ENCODE peak calls at places on chromosomes 2 and 18, in nine cellular contexts. One of them, this sample, is unnamed.

GRCh38 chr2:216691210-216691741 is 4.1 kb downstream of the IGFBP5 start:
- DNase-seq in amniotic epithelial cell: peak; percentile 79
- DNase-seq in AG04449: no peak
- DNase-seq in naive B cell: no peak
- DNase-seq in stimulated activated CD8-positive, alpha-beta memory T cell treated with anti-CD3 and anti-CD28 coated beads, Interleukin-7, amount 100 ng/mL, for 1 hour: no peak
- DNase-seq in NCI-H1092 treated with DMSO at 0.1 percent for 48 hours: peak; percentile 85
- DNase-seq in progenitor cell of endocrine pancreas: no peak
- DNase-seq in mesenteric fat pad: no peak
- DNase-seq in AG08395: peak; percentile 78
- DNase-seq in this sample: no peak

GRCh38 chr2:206915136-206915535 is 24.2 kb upstream of the CPO start:
- DNase-seq in amniotic epithelial cell: peak; percentile 97
- DNase-seq in mesenteric fat pad: no peak
- DNase-seq in AG08395: peak; percentile 76
- DNase-seq in stimulated activated CD8-positive, alpha-beta memory T cell treated with anti-CD3 and anti-CD28 coated beads, Interleukin-7, amount 100 ng/mL, for 1 hour: no peak
- DNase-seq in progenitor cell of endocrine pancreas: no peak
- DNase-seq in AG04449: peak; percentile 86
- DNase-seq in naive B cell: no peak
- DNase-seq in NCI-H1092 treated with DMSO at 0.1 percent for 48 hours: no peak
- DNase-seq in this sample: no peak

GRCh38 chr2:233430651-233431050 is 76.4 kb downstream of the DGKD start:
- DNase-seq in stimulated activated CD8-positive, alpha-beta memory T cell treated with anti-CD3 and anti-CD28 coated beads, Interleukin-7, amount 100 ng/mL, for 1 hour: no peak
- DNase-seq in mesenteric fat pad: no peak
- DNase-seq in AG04449: no peak
- DNase-seq in amniotic epithelial cell: no peak
- DNase-seq in progenitor cell of endocrine pancreas: no peak
- DNase-seq in naive B cell: no peak
- DNase-seq in NCI-H1092 treated with DMSO at 0.1 percent for 48 hours: no peak
- DNase-seq in AG08395: no peak
- DNase-seq in this sample: no peak

GRCh38 chr2:134919360-134920210 is 963 bp downstream of the CCNT2 start:
- DNase-seq in mesenteric fat pad: peak; percentile 90
- DNase-seq in AG04449: no peak
- DNase-seq in naive B cell: peak; percentile 27
- DNase-seq in NCI-H1092 treated with DMSO at 0.1 percent for 48 hours: peak; percentile 31
- DNase-seq in amniotic epithelial cell: no peak
- DNase-seq in progenitor cell of endocrine pancreas: no peak
- DNase-seq in AG08395: peak; percentile 15
- DNase-seq in stimulated activated CD8-positive, alpha-beta memory T cell treated with anti-CD3 and anti-CD28 coated beads, Interleukin-7, amount 100 ng/mL, for 1 hour: no peak
- DNase-seq in this sample: no peak

GRCh38 chr18:35618703-35619102 is 37.2 kb downstream of the GALNT1 start:
- DNase-seq in progenitor cell of endocrine pancreas: no peak
- DNase-seq in AG04449: no peak
- DNase-seq in NCI-H1092 treated with DMSO at 0.1 percent for 48 hours: no peak
- DNase-seq in stimulated activated CD8-positive, alpha-beta memory T cell treated with anti-CD3 and anti-CD28 coated beads, Interleukin-7, amount 100 ng/mL, for 1 hour: no peak
- DNase-seq in naive B cell: no peak
- DNase-seq in AG08395: peak; percentile 36
- DNase-seq in amniotic epithelial cell: peak; percentile 22
- DNase-seq in mesenteric fat pad: no peak
- DNase-seq in this sample: no peak

GRCh38 chr2:210577263-210578071 is 21.1 kb downstream of the CPS1 start:
- DNase-seq in NCI-H1092 treated with DMSO at 0.1 percent for 48 hours: peak; percentile 26
- DNase-seq in mesenteric fat pad: no peak
- DNase-seq in AG04449: peak; percentile 10
- DNase-seq in naive B cell: peak; percentile 8
- DNase-seq in stimulated activated CD8-positive, alpha-beta memory T cell treated with anti-CD3 and anti-CD28 coated beads, Interleukin-7, amount 100 ng/mL, for 1 hour: no peak
- DNase-seq in amniotic epithelial cell: peak; percentile 52
- DNase-seq in AG08395: peak; percentile 78
- DNase-seq in progenitor cell of endocrine pancreas: no peak
- DNase-seq in this sample: no peak

GRCh38 chr2:113915067-113915819 is 25.4 kb downstream of the ACTR3 start:
- DNase-seq in mesenteric fat pad: no peak
- DNase-seq in naive B cell: no peak
- DNase-seq in stimulated activated CD8-positive, alpha-beta memory T cell treated with anti-CD3 and anti-CD28 coated beads, Interleukin-7, amount 100 ng/mL, for 1 hour: no peak
- DNase-seq in amniotic epithelial cell: no peak
- DNase-seq in AG08395: no peak
- DNase-seq in NCI-H1092 treated with DMSO at 0.1 percent for 48 hours: no peak
- DNase-seq in AG04449: no peak
- DNase-seq in progenitor cell of endocrine pancreas: no peak
- DNase-seq in this sample: no peak

GRCh38 chr2:189466656-189467055 is 25.4 kb downstream of the WDR75 start:
- DNase-seq in AG08395: peak; percentile 24
- DNase-seq in progenitor cell of endocrine pancreas: no peak
- DNase-seq in stimulated activated CD8-positive, alpha-beta memory T cell treated with anti-CD3 and anti-CD28 coated beads, Interleukin-7, amount 100 ng/mL, for 1 hour: no peak
- DNase-seq in NCI-H1092 treated with DMSO at 0.1 percent for 48 hours: no peak
- DNase-seq in AG04449: no peak
- DNase-seq in amniotic epithelial cell: peak; percentile 73
- DNase-seq in mesenteric fat pad: no peak
- DNase-seq in naive B cell: no peak
- DNase-seq in this sample: no peak

GRCh38 chr2:106195456-106195855 is 1.4 kb upstream of the UXS1 start:
- DNase-seq in AG08395: no peak
- DNase-seq in mesenteric fat pad: no peak
- DNase-seq in progenitor cell of endocrine pancreas: no peak
- DNase-seq in AG04449: no peak
- DNase-seq in NCI-H1092 treated with DMSO at 0.1 percent for 48 hours: no peak
- DNase-seq in stimulated activated CD8-positive, alpha-beta memory T cell treated with anti-CD3 and anti-CD28 coated beads, Interleukin-7, amount 100 ng/mL, for 1 hour: no peak
- DNase-seq in amniotic epithelial cell: no peak
- DNase-seq in naive B cell: no peak
- DNase-seq in this sample: no peak

GRCh38 chr2:99106905-99107304 is 34.6 kb upstream of the C2orf15 start:
- DNase-seq in progenitor cell of endocrine pancreas: no peak
- DNase-seq in stimulated activated CD8-positive, alpha-beta memory T cell treated with anti-CD3 and anti-CD28 coated beads, Interleukin-7, amount 100 ng/mL, for 1 hour: no peak
- DNase-seq in NCI-H1092 treated with DMSO at 0.1 percent for 48 hours: no peak
- DNase-seq in AG04449: no peak
- DNase-seq in amniotic epithelial cell: peak; percentile 2
- DNase-seq in AG08395: no peak
- DNase-seq in naive B cell: no peak
- DNase-seq in mesenteric fat pad: no peak
- DNase-seq in this sample: no peak

GRCh38 chr2:237260032-237260431 is 153.9 kb downstream of the COL6A3 start:
- DNase-seq in AG04449: no peak
- DNase-seq in stimulated activated CD8-positive, alpha-beta memory T cell treated with anti-CD3 and anti-CD28 coated beads, Interleukin-7, amount 100 ng/mL, for 1 hour: no peak
- DNase-seq in naive B cell: no peak
- DNase-seq in progenitor cell of endocrine pancreas: no peak
- DNase-seq in mesenteric fat pad: no peak
- DNase-seq in amniotic epithelial cell: peak; percentile 79
- DNase-seq in AG08395: no peak
- DNase-seq in NCI-H1092 treated with DMSO at 0.1 percent for 48 hours: no peak
- DNase-seq in this sample: no peak

GRCh38 chr2:84959045-84959493 is 11.9 kb upstream of the KCMF1 start:
- DNase-seq in progenitor cell of endocrine pancreas: no peak
- DNase-seq in stimulated activated CD8-positive, alpha-beta memory T cell treated with anti-CD3 and anti-CD28 coated beads, Interleukin-7, amount 100 ng/mL, for 1 hour: no peak
- DNase-seq in NCI-H1092 treated with DMSO at 0.1 percent for 48 hours: no peak
- DNase-seq in amniotic epithelial cell: peak; percentile 87
- DNase-seq in mesenteric fat pad: no peak
- DNase-seq in naive B cell: no peak
- DNase-seq in AG08395: peak; percentile 69
- DNase-seq in AG04449: no peak
- DNase-seq in this sample: no peak

GRCh38 chr2:20421988-20422678 is 24.7 kb upstream of the RHOB start:
- DNase-seq in stimulated activated CD8-positive, alpha-beta memory T cell treated with anti-CD3 and anti-CD28 coated beads, Interleukin-7, amount 100 ng/mL, for 1 hour: no peak
- DNase-seq in AG04449: peak; percentile 38
- DNase-seq in NCI-H1092 treated with DMSO at 0.1 percent for 48 hours: no peak
- DNase-seq in AG08395: peak; percentile 96
- DNase-seq in mesenteric fat pad: peak; percentile 94
- DNase-seq in naive B cell: no peak
- DNase-seq in progenitor cell of endocrine pancreas: peak; percentile 0
- DNase-seq in amniotic epithelial cell: peak; percentile 76
- DNase-seq in this sample: no peak

GRCh38 chr2:129297430-129297829 is 682.0 kb upstream of the RAB6C start:
- DNase-seq in AG04449: no peak
- DNase-seq in amniotic epithelial cell: no peak
- DNase-seq in mesenteric fat pad: no peak
- DNase-seq in NCI-H1092 treated with DMSO at 0.1 percent for 48 hours: no peak
- DNase-seq in stimulated activated CD8-positive, alpha-beta memory T cell treated with anti-CD3 and anti-CD28 coated beads, Interleukin-7, amount 100 ng/mL, for 1 hour: no peak
- DNase-seq in naive B cell: no peak
- DNase-seq in progenitor cell of endocrine pancreas: no peak
- DNase-seq in AG08395: no peak
- DNase-seq in this sample: no peak

GRCh38 chr2:42196403-42197267 is 27.5 kb downstream of the EML4 start:
- DNase-seq in AG04449: no peak
- DNase-seq in mesenteric fat pad: no peak
- DNase-seq in amniotic epithelial cell: peak; percentile 87
- DNase-seq in NCI-H1092 treated with DMSO at 0.1 percent for 48 hours: peak; percentile 18
- DNase-seq in AG08395: peak; percentile 44
- DNase-seq in progenitor cell of endocrine pancreas: no peak
- DNase-seq in naive B cell: peak; percentile 59
- DNase-seq in stimulated activated CD8-positive, alpha-beta memory T cell treated with anti-CD3 and anti-CD28 coated beads, Interleukin-7, amount 100 ng/mL, for 1 hour: no peak
- DNase-seq in this sample: no peak

GRCh38 chr2:161207941-161208340 is 47.7 kb downstream of the TANK start:
- DNase-seq in naive B cell: no peak
- DNase-seq in AG04449: no peak
- DNase-seq in progenitor cell of endocrine pancreas: no peak
- DNase-seq in stimulated activated CD8-positive, alpha-beta memory T cell treated with anti-CD3 and anti-CD28 coated beads, Interleukin-7, amount 100 ng/mL, for 1 hour: no peak
- DNase-seq in amniotic epithelial cell: no peak
- DNase-seq in NCI-H1092 treated with DMSO at 0.1 percent for 48 hours: no peak
- DNase-seq in AG08395: no peak
- DNase-seq in mesenteric fat pad: no peak
- DNase-seq in this sample: no peak

GRCh38 chr2:160281213-160281612 is 81.1 kb upstream of the ITGB6 start:
- DNase-seq in AG04449: no peak
- DNase-seq in AG08395: no peak
- DNase-seq in NCI-H1092 treated with DMSO at 0.1 percent for 48 hours: no peak
- DNase-seq in stimulated activated CD8-positive, alpha-beta memory T cell treated with anti-CD3 and anti-CD28 coated beads, Interleukin-7, amount 100 ng/mL, for 1 hour: no peak
- DNase-seq in mesenteric fat pad: no peak
- DNase-seq in naive B cell: no peak
- DNase-seq in progenitor cell of endocrine pancreas: no peak
- DNase-seq in amniotic epithelial cell: no peak
- DNase-seq in this sample: no peak

GRCh38 chr18:58682429-58683069 is 11.3 kb downstream of the MALT1 start:
- DNase-seq in NCI-H1092 treated with DMSO at 0.1 percent for 48 hours: no peak
- DNase-seq in naive B cell: no peak
- DNase-seq in stimulated activated CD8-positive, alpha-beta memory T cell treated with anti-CD3 and anti-CD28 coated beads, Interleukin-7, amount 100 ng/mL, for 1 hour: no peak
- DNase-seq in progenitor cell of endocrine pancreas: no peak
- DNase-seq in AG08395: peak; percentile 69
- DNase-seq in mesenteric fat pad: no peak
- DNase-seq in amniotic epithelial cell: peak; percentile 71
- DNase-seq in AG04449: no peak
- DNase-seq in this sample: no peak

GRCh38 chr2:113178891-113179290 is 5.1 kb downstream of the PSD4 start:
- DNase-seq in mesenteric fat pad: peak; percentile 41
- DNase-seq in naive B cell: no peak
- DNase-seq in progenitor cell of endocrine pancreas: no peak
- DNase-seq in amniotic epithelial cell: no peak
- DNase-seq in stimulated activated CD8-positive, alpha-beta memory T cell treated with anti-CD3 and anti-CD28 coated beads, Interleukin-7, amount 100 ng/mL, for 1 hour: no peak
- DNase-seq in AG04449: no peak
- DNase-seq in NCI-H1092 treated with DMSO at 0.1 percent for 48 hours: no peak
- DNase-seq in AG08395: no peak
- DNase-seq in this sample: no peak

GRCh38 chr2:7165736-7166135 is 248.5 kb downstream of the RNF144A start:
- DNase-seq in AG04449: no peak
- DNase-seq in naive B cell: no peak
- DNase-seq in mesenteric fat pad: no peak
- DNase-seq in AG08395: no peak
- DNase-seq in amniotic epithelial cell: no peak
- DNase-seq in NCI-H1092 treated with DMSO at 0.1 percent for 48 hours: no peak
- DNase-seq in progenitor cell of endocrine pancreas: no peak
- DNase-seq in stimulated activated CD8-positive, alpha-beta memory T cell treated with anti-CD3 and anti-CD28 coated beads, Interleukin-7, amount 100 ng/mL, for 1 hour: no peak
- DNase-seq in this sample: no peak

GRCh38 chr2:17792515-17792914 is 23.7 kb upstream of the MSGN1 start:
- DNase-seq in amniotic epithelial cell: peak; percentile 25
- DNase-seq in mesenteric fat pad: no peak
- DNase-seq in AG08395: no peak
- DNase-seq in naive B cell: no peak
- DNase-seq in NCI-H1092 treated with DMSO at 0.1 percent for 48 hours: no peak
- DNase-seq in stimulated activated CD8-positive, alpha-beta memory T cell treated with anti-CD3 and anti-CD28 coated beads, Interleukin-7, amount 100 ng/mL, for 1 hour: no peak
- DNase-seq in AG04449: no peak
- DNase-seq in progenitor cell of endocrine pancreas: no peak
- DNase-seq in this sample: no peak

GRCh38 chr2:234710587-234710986 is 213.7 kb upstream of the ARL4C start:
- DNase-seq in AG04449: no peak
- DNase-seq in NCI-H1092 treated with DMSO at 0.1 percent for 48 hours: no peak
- DNase-seq in naive B cell: no peak
- DNase-seq in stimulated activated CD8-positive, alpha-beta memory T cell treated with anti-CD3 and anti-CD28 coated beads, Interleukin-7, amount 100 ng/mL, for 1 hour: no peak
- DNase-seq in amniotic epithelial cell: no peak
- DNase-seq in progenitor cell of endocrine pancreas: no peak
- DNase-seq in mesenteric fat pad: no peak
- DNase-seq in AG08395: no peak
- DNase-seq in this sample: no peak

GRCh38 chr2:231260442-231260841 is 62.0 kb downstream of the ARMC9 start:
- DNase-seq in stimulated activated CD8-positive, alpha-beta memory T cell treated with anti-CD3 and anti-CD28 coated beads, Interleukin-7, amount 100 ng/mL, for 1 hour: no peak
- DNase-seq in AG08395: peak; percentile 40
- DNase-seq in AG04449: no peak
- DNase-seq in amniotic epithelial cell: no peak
- DNase-seq in naive B cell: no peak
- DNase-seq in mesenteric fat pad: peak; percentile 33
- DNase-seq in NCI-H1092 treated with DMSO at 0.1 percent for 48 hours: no peak
- DNase-seq in progenitor cell of endocrine pancreas: no peak
- DNase-seq in this sample: no peak

GRCh38 chr2:148979919-148980277 is 58.6 kb upstream of the LYPD6B start:
- DNase-seq in mesenteric fat pad: no peak
- DNase-seq in naive B cell: no peak
- DNase-seq in AG08395: no peak
- DNase-seq in NCI-H1092 treated with DMSO at 0.1 percent for 48 hours: no peak
- DNase-seq in stimulated activated CD8-positive, alpha-beta memory T cell treated with anti-CD3 and anti-CD28 coated beads, Interleukin-7, amount 100 ng/mL, for 1 hour: no peak
- DNase-seq in amniotic epithelial cell: no peak
- DNase-seq in progenitor cell of endocrine pancreas: no peak
- DNase-seq in AG04449: no peak
- DNase-seq in this sample: no peak